ENCODE peak calls at places on chromosomes 13 and 19, in nine cellular contexts. G is endothelial cell of umbilical vein, R is GM12878, E is Peyer's patch, J is heart left ventricle, F is ovary, P is colonic mucosa, N is tibial nerve, H is thyroid gland. D is an unnamed sample.

GRCh38 chr13:110216403-110217041 is 90.4 kb downstream of the COL4A1 start:
- DNase-seq in G (peak; percentile 65), R (no peak), E (no peak), J (peak; percentile 51), F (no peak), P (no peak), N (no peak), H (no peak), D (peak; percentile 80)

GRCh38 chr13:25276748-25277147 is 10.5 kb downstream of the MTMR6 start:
- DNase-seq in G (no peak), R (no peak), E (no peak), J (no peak), F (no peak), P (no peak), N (no peak), H (no peak), D (no peak)

GRCh38 chr19:17680235-17680722 is 7.9 kb downstream of the UNC13A start:
- DNase-seq in G (peak; percentile 74), R (peak; percentile 27), E (no peak), J (peak; percentile 91), F (peak; percentile 59), P (peak; percentile 24), N (peak; percentile 28), H (peak; percentile 41), D (peak; percentile 86)

GRCh38 chr19:13930402-13930801 is 7.8 kb downstream of the PODNL1 start:
- DNase-seq in G (no peak), R (no peak), E (peak; percentile 43), J (no peak), F (no peak), P (no peak), N (no peak), H (no peak), D (no peak)

GRCh38 chr13:41199526-41199925 is 5.2 kb upstream of the KBTBD7 start:
- DNase-seq in G (no peak), R (peak; percentile 33), E (no peak), J (no peak), F (no peak), P (no peak), N (no peak), H (no peak), D (no peak)

GRCh38 chr13:110109910-110110309 is 197.0 kb downstream of the COL4A1 start:
- DNase-seq in G (no peak), R (no peak), E (no peak), J (peak; percentile 94), F (peak; percentile 56), P (peak; percentile 34), N (no peak), H (no peak), D (peak; percentile 85)

GRCh38 chr19:12720851-12721655 is 2.7 kb downstream of the TNPO2 start:
- DNase-seq in G (no peak), R (no peak), E (peak; percentile 61), J (no peak), F (peak; percentile 47), P (peak; percentile 26), N (no peak), H (peak; percentile 14), D (no peak)

GRCh38 chr13:19633340-19634128 is at the start of gene MPHOSPH8:
- DNase-seq in G (peak; percentile 96), R (peak; percentile 84), E (peak; percentile 96), J (peak; percentile 97), F (peak; percentile 94), P (peak; percentile 95), N (peak; percentile 91), H (peak; percentile 94), D (peak; percentile 97)

GRCh38 chr19:47111081-47111589 is 2.4 kb downstream of the ZC3H4 start:
- DNase-seq in G (peak; percentile 21), R (no peak), E (peak; percentile 73), J (no peak), F (peak; percentile 38), P (peak; percentile 36), N (no peak), H (peak; percentile 38), D (no peak)

GRCh38 chr19:32924200-32924599 is 47.6 kb downstream of the CEP89 start:
- DNase-seq in G (no peak), R (no peak), E (peak; percentile 56), J (no peak), F (no peak), P (peak; percentile 35), N (no peak), H (no peak), D (no peak)

GRCh38 chr13:109182777-109183465 is 553.5 kb downstream of the MYO16 start:
- DNase-seq in G (no peak), R (no peak), E (no peak), J (no peak), F (no peak), P (no peak), N (no peak), H (no peak), D (no peak)

GRCh38 chr13:112851107-112852046 is 117.6 kb upstream of the MCF2L start:
- DNase-seq in G (no peak), R (no peak), E (no peak), J (no peak), F (no peak), P (no peak), N (no peak), H (no peak), D (no peak)

GRCh38 chr13:63481334-63481733 is 2065.7 kb upstream of the PCDH20 start:
- DNase-seq in G (no peak), R (no peak), E (no peak), J (no peak), F (no peak), P (no peak), N (no peak), H (no peak), D (no peak)

GRCh38 chr13:94344126-94344863 is 135.2 kb downstream of the DCT start:
- DNase-seq in G (peak; percentile 11), R (no peak), E (no peak), J (no peak), F (no peak), P (no peak), N (no peak), H (no peak), D (no peak)

DNA sequence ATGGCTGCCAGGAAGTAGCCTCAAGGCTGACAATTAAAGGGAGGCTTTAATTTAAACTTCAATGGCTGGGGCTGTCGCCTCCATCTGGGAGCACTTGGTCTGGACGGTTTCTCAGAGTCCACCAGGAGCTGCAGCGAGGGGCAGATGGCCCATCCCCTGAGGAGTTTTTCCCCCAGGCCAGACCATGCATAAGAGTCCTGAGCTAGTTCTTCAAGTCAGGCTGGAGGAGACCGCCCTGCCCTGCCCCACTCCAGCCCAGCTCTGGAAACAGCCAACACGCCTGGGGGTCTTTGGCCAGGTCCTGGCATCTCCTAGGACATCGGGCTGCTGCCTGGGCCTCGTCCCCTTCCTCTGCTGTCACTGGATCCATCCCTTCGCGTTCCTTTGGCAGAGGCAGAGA is 5.3 kb upstream of the ACTN4 start:
- DNase-seq in G (no peak), R (no peak), E (no peak), J (no peak), F (no peak), P (peak; percentile 23), N (no peak), H (no peak), D (no peak)
- H3K27ac ChIP-seq in G (no peak overlapping the region), R (no peak overlapping the region), E (no peak overlapping the region), J (peak overlapping the region; percentile 94), F (no peak overlapping the region), P (peak overlapping the region; percentile 66), N (no peak overlapping the region), H (no peak overlapping the region), D (no peak overlapping the region)

GRCh38 chr19:53910170-53910518 is 1.1 kb downstream of the CACNG7 start:
- DNase-seq in G (no peak), R (no peak), E (no peak), J (no peak), F (no peak), P (no peak), N (no peak), H (no peak), D (no peak)
- H3K4me3 ChIP-seq in G (no peak overlapping the region), R (no peak overlapping the region), E (no peak overlapping the region), J (no peak overlapping the region), F (no peak overlapping the region), P (no peak overlapping the region), N (no peak overlapping the region), H (no peak overlapping the region), D (no peak overlapping the region)

GRCh38 chr13:24092108-24092507 is 68.4 kb upstream of the SPATA13 start:
- DNase-seq in G (peak; percentile 31), R (no peak), E (no peak), J (no peak), F (no peak), P (no peak), N (no peak), H (no peak), D (no peak)
- H3K27ac ChIP-seq in G (no peak overlapping the region), R (no peak overlapping the region), E (no peak overlapping the region), J (peak overlapping the region; percentile 57), F (no peak overlapping the region), P (no peak overlapping the region), N (peak overlapping the region; percentile 64), H (peak overlapping the region; percentile 89), D (no peak overlapping the region)

GRCh38 chr19:2337329-2337707 is 8.8 kb downstream of the SPPL2B start:
- DNase-seq in G (no peak), R (no peak), E (no peak), J (no peak), F (peak; percentile 60), P (no peak), N (no peak), H (no peak), D (no peak)
- H3K4me3 ChIP-seq in G (no peak overlapping the region), R (no peak overlapping the region), E (no peak overlapping the region), J (no peak overlapping the region), F (no peak overlapping the region), P (no peak overlapping the region), N (no peak overlapping the region), H (no peak overlapping the region), D (no peak overlapping the region)

DNA sequence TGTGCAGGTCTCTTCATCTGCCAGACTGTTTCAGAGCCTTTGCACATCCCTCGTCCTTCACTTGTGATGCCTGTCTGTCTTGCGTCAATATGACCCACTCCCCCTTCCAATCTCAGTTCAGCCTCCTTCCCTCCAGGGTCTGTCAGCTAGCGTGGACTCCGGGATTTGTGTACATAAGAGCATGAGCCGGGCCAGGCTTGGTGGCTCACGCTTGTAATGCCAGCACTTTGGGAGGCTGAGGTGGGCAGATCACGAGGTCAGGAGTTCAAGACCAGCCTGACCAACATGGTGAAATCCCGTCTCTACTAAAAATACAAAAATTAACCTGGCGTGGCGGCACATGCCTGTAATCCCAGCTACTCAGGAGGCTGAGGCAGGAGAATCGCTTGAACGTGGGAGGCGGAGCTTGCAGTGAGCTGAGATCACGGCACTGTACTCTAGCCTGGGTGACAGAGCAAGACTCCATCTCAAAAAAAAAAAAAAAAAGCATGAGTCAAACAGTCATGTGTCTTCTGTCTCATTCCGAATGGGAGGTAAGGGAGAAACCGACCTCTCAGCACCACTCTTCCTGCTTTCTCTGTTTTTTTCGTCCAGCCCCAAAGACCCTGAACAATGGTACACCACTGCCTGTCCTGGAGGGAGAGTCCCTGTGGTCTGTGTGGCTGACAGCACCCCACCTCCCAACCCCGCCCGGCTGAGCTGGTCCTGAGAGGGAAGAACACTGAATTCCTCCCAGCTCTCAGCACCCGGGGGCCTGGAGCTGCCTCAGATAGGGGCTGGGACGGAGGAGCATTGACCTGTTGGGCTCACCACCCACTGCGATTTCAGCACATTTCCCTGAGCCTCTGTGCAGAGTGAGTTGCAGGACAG is 2.4 kb upstream of the SIGLEC9 start:
- DNase-seq in G (no peak), R (no peak), E (peak; percentile 43), J (peak; percentile 42), F (peak; percentile 35), P (no peak), N (no peak), H (no peak), D (no peak)
- H3K27ac ChIP-seq in G (no peak overlapping the region), R (no peak overlapping the region), E (peak overlapping the region; percentile 25), J (peak overlapping the region; percentile 34), F (no peak overlapping the region), P (peak overlapping the region; percentile 31), N (peak overlapping the region; percentile 71), H (no peak overlapping the region), D (no peak overlapping the region)

D was measured in right atrium auricular region.